ENCODE peak calls at places on chromosomes 16 and 17, in ten cellular contexts. One of them, this sample, is unnamed.

GRCh38 chr17:69473801-69474170 is 59.3 kb downstream of the MAP2K6 start:
- DNase-seq in OCI-LY7: no peak
- DNase-seq in M059J: no peak
- DNase-seq in SHP77: no peak
- DNase-seq in NB4: no peak
- DNase-seq in stimulated activated CD8-positive, alpha-beta memory T cell treated with anti-CD3 and anti-CD28 coated beads, Interleukin-15, amount 100 ng/mL, for 24 hours: no peak
- DNase-seq in activated gamma-delta T cell: no peak
- DNase-seq in RWPE1: no peak
- DNase-seq in effector memory CD8-positive, alpha-beta T cell: no peak
- DNase-seq in SW480: no peak
- DNase-seq in this sample: no peak

GRCh38 chr16:1993731-1994131 is 4.0 kb downstream of the SYNGR3 start:
- DNase-seq in OCI-LY7: peak; percentile 48
- DNase-seq in M059J: peak; percentile 52
- DNase-seq in SHP77: no peak
- DNase-seq in NB4: no peak
- DNase-seq in stimulated activated CD8-positive, alpha-beta memory T cell treated with anti-CD3 and anti-CD28 coated beads, Interleukin-15, amount 100 ng/mL, for 24 hours: no peak
- DNase-seq in activated gamma-delta T cell: no peak
- DNase-seq in RWPE1: no peak
- DNase-seq in effector memory CD8-positive, alpha-beta T cell: no peak
- DNase-seq in SW480: no peak
- DNase-seq in this sample: no peak

GRCh38 chr17:35760587-35760986 is at the start of gene C17orf50:
- DNase-seq in OCI-LY7: no peak
- DNase-seq in M059J: no peak
- DNase-seq in SHP77: no peak
- DNase-seq in NB4: no peak
- DNase-seq in stimulated activated CD8-positive, alpha-beta memory T cell treated with anti-CD3 and anti-CD28 coated beads, Interleukin-15, amount 100 ng/mL, for 24 hours: no peak
- DNase-seq in activated gamma-delta T cell: no peak
- DNase-seq in RWPE1: no peak
- DNase-seq in effector memory CD8-positive, alpha-beta T cell: no peak
- DNase-seq in SW480: no peak
- DNase-seq in this sample: no peak

GRCh38 chr17:5283531-5284315 is 1.6 kb downstream of the RABEP1 start:
- DNase-seq in OCI-LY7: peak; percentile 12
- DNase-seq in M059J: peak; percentile 28
- DNase-seq in SHP77: no peak
- DNase-seq in NB4: peak; percentile 19
- DNase-seq in stimulated activated CD8-positive, alpha-beta memory T cell treated with anti-CD3 and anti-CD28 coated beads, Interleukin-15, amount 100 ng/mL, for 24 hours: no peak
- DNase-seq in activated gamma-delta T cell: no peak
- DNase-seq in RWPE1: no peak
- DNase-seq in effector memory CD8-positive, alpha-beta T cell: no peak
- DNase-seq in SW480: peak; percentile 34
- DNase-seq in this sample: no peak

GRCh38 chr16:79601978-79602609 is 1.6 kb upstream of the MAF start:
- DNase-seq in OCI-LY7: peak; percentile 60
- DNase-seq in M059J: peak; percentile 56
- DNase-seq in SHP77: peak; percentile 71
- DNase-seq in NB4: peak; percentile 74
- DNase-seq in stimulated activated CD8-positive, alpha-beta memory T cell treated with anti-CD3 and anti-CD28 coated beads, Interleukin-15, amount 100 ng/mL, for 24 hours: peak; percentile 64
- DNase-seq in activated gamma-delta T cell: no peak
- DNase-seq in RWPE1: peak; percentile 45
- DNase-seq in effector memory CD8-positive, alpha-beta T cell: peak; percentile 87
- DNase-seq in SW480: peak; percentile 68
- DNase-seq in this sample: peak; percentile 77

GRCh38 chr16:11392041-11392581 is 46.9 kb downstream of the RMI2 start:
- DNase-seq in OCI-LY7: no peak
- DNase-seq in M059J: no peak
- DNase-seq in SHP77: no peak
- DNase-seq in NB4: no peak
- DNase-seq in stimulated activated CD8-positive, alpha-beta memory T cell treated with anti-CD3 and anti-CD28 coated beads, Interleukin-15, amount 100 ng/mL, for 24 hours: no peak
- DNase-seq in activated gamma-delta T cell: no peak
- DNase-seq in RWPE1: no peak
- DNase-seq in effector memory CD8-positive, alpha-beta T cell: no peak
- DNase-seq in SW480: no peak
- DNase-seq in this sample: no peak

GRCh38 chr16:29686740-29687327 is 7.9 kb downstream of the QPRT start:
- DNase-seq in OCI-LY7: no peak
- DNase-seq in M059J: no peak
- DNase-seq in SHP77: no peak
- DNase-seq in NB4: no peak
- DNase-seq in stimulated activated CD8-positive, alpha-beta memory T cell treated with anti-CD3 and anti-CD28 coated beads, Interleukin-15, amount 100 ng/mL, for 24 hours: no peak
- DNase-seq in activated gamma-delta T cell: no peak
- DNase-seq in RWPE1: no peak
- DNase-seq in effector memory CD8-positive, alpha-beta T cell: no peak
- DNase-seq in SW480: no peak
- DNase-seq in this sample: no peak

GRCh38 chr17:50681260-50682200 is 26.2 kb downstream of the ANKRD40 start:
- DNase-seq in OCI-LY7: no peak
- DNase-seq in M059J: peak; percentile 76
- DNase-seq in SHP77: peak; percentile 58
- DNase-seq in NB4: peak; percentile 36
- DNase-seq in stimulated activated CD8-positive, alpha-beta memory T cell treated with anti-CD3 and anti-CD28 coated beads, Interleukin-15, amount 100 ng/mL, for 24 hours: no peak
- DNase-seq in activated gamma-delta T cell: no peak
- DNase-seq in RWPE1: peak; percentile 70
- DNase-seq in effector memory CD8-positive, alpha-beta T cell: no peak
- DNase-seq in SW480: peak; percentile 59
- DNase-seq in this sample: no peak

This sample was measured in activated T-cell treated with anti-CD3 and anti-CD28 coated beads for 48 hours.